ENCODE peak calls at places on chromosomes 4 and X, in four cellular contexts. X is HepG2, F is H1, P is GM12878. J is an unnamed sample.

GRCh38 chr4:32061916-32062315 is 1341.7 kb downstream of the PCDH7 start:
- DNase-seq in F (no peak), X (no peak), P (no peak), J (no peak)

GRCh38 chr4:16858275-16858752 is 40.1 kb downstream of the LDB2 start:
- DNase-seq in P (no peak), X (no peak), F (no peak), J (peak; percentile 22)

GRCh38 chr4:168453146-168453545 is 27.1 kb downstream of the DDX60L start:
- DNase-seq in X (no peak), F (no peak), P (no peak), J (no peak)

GRCh38 chr4:138410266-138410665 is 168.1 kb upstream of the SLC7A11 start:
- DNase-seq in F (no peak), P (no peak), X (no peak), J (no peak)

GRCh38 chr4:112288455-112288854 is 2.8 kb upstream of the TIFA start:
- DNase-seq in F (no peak), P (no peak), X (no peak), J (no peak)

GRCh38 chr4:38860788-38861424 is 4.3 kb upstream of the TLR6 start:
- DNase-seq in P (peak; percentile 41), F (peak; percentile 72), X (peak; percentile 66), J (peak; percentile 42)

GRCh38 chr4:183348706-183349659 is 26.8 kb upstream of the CLDN24 start:
- DNase-seq in F (no peak), X (no peak), P (no peak), J (no peak)

GRCh38 chrX:55742649-55743048 is 25.1 kb downstream of the RRAGB start:
- DNase-seq in F (no peak), X (no peak), P (no peak), J (no peak)

GRCh38 chr4:7649741-7650531 is 215.2 kb upstream of the PSAPL1 start:
- DNase-seq in X (no peak), F (no peak), P (peak; percentile 9), J (no peak)

GRCh38 chrX:74923942-74924448 is 1.3 kb downstream of the NEXMIF start:
- DNase-seq in X (no peak), F (no peak), P (no peak), J (no peak)

GRCh38 chrX:74523870-74524735 is 90.3 kb downstream of the RLIM start:
- DNase-seq in F (no peak), P (no peak), X (no peak), J (no peak)

GRCh38 chrX:39043838-39044550 is 242.7 kb downstream of the MID1IP1 start:
- DNase-seq in P (no peak), X (peak; percentile 43), F (no peak), J (no peak)

GRCh38 chr4:123832173-123833026 is 435.8 kb downstream of the SPRY1 start:
- DNase-seq in P (no peak), X (no peak), F (no peak), J (no peak)

GRCh38 chrX:136850441-136851175 is 29.9 kb downstream of the RBMX start:
- DNase-seq in F (no peak), X (no peak), P (no peak), J (no peak)

GRCh38 chr4:24880171-24880570 is 32.7 kb downstream of the CCDC149 start:
- DNase-seq in X (no peak), F (no peak), P (no peak), J (no peak)

GRCh38 chr4:173509031-173510001 is 20.7 kb downstream of the HAND2 start:
- DNase-seq in F (peak; percentile 65), X (no peak), P (no peak), J (no peak)

GRCh38 chr4:110778526-110778925 is 155.6 kb upstream of the PITX2 start:
- DNase-seq in P (no peak), X (no peak), F (no peak), J (no peak)

GRCh38 chr4:159205462-159205861 is 102.6 kb downstream of the RAPGEF2 start:
- DNase-seq in F (no peak), X (no peak), P (no peak), J (no peak)

GRCh38 chr4:70670332-70671014 is 4.2 kb upstream of the JCHAIN start:
- DNase-seq in X (no peak), P (no peak), F (no peak), J (no peak)

GRCh38 chrX:131677655-131678628 is 134.1 kb downstream of the OR13H1 start:
- DNase-seq in P (no peak), X (peak; percentile 18), F (peak; percentile 70), J (no peak)

GRCh38 chr4:47716017-47716416 is 121.8 kb downstream of the CORIN start:
- DNase-seq in P (no peak), F (no peak), X (peak; percentile 55), J (no peak)

GRCh38 chrX:9644335-9644734 is 121.3 kb downstream of the GPR143 start:
- DNase-seq in X (no peak), P (peak; percentile 61), F (no peak), J (no peak)

GRCh38 chrX:65866146-65866545 is 173.7 kb downstream of the VSIG4 start:
- DNase-seq in F (no peak), P (peak; percentile 55), X (no peak), J (no peak)

GRCh38 chr4:93759506-93759905 is 69.0 kb upstream of the ATOH1 start:
- DNase-seq in F (no peak), X (no peak), P (no peak), J (no peak)

GRCh38 chr4:167021545-167022155 is 212.6 kb downstream of the SPOCK3 start:
- DNase-seq in F (peak; percentile 87), P (peak; percentile 30), X (peak; percentile 39), J (peak; percentile 44)

GRCh38 chr4:53713767-53714166 is 122.5 kb upstream of the LNX1 start:
- DNase-seq in P (no peak), F (no peak), X (no peak), J (no peak)

GRCh38 chr4:53713296-53713695 is 122.0 kb upstream of the LNX1 start:
- DNase-seq in P (no peak), X (no peak), F (no peak), J (no peak)

GRCh38 chr4:53716471-53717063 is 125.3 kb upstream of the LNX1 start:
- DNase-seq in P (no peak), X (no peak), F (no peak), J (no peak)

GRCh38 chr4:53716011-53716410 is 124.7 kb upstream of the LNX1 start:
- DNase-seq in P (no peak), X (no peak), F (no peak), J (no peak)

GRCh38 chr4:53714377-53715140 is 123.3 kb upstream of the LNX1 start:
- DNase-seq in X (no peak), F (no peak), P (no peak), J (no peak)
- TF ChIP-seq SUZ12 in X (no peak), F (no peak), P (no peak), J (no peak)

DNA sequence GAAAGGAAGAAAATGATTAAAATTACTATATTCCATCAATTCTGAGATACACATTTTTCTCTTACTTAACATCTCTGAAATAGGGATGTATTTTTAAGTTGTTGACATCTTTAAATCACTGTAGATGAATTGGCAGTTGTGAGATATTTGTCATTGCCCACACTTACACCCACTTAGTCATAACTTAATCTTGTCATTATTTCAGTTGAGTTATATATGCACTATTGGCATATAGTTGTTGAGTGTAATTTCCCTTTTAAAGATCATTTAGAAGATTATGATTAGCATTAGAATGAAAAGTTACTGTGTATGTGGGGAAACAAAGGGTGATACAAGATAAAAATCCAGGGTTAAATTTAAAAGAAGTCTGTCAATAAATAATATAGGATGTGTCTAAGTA is 2.2 kb downstream of the AIMP1 start:
- DNase-seq in P (no peak), F (no peak), X (no peak), J (no peak)
- H3K9ac ChIP-seq in P (no peak overlapping the region), F (no peak overlapping the region), X (peak overlapping the region; percentile 99), J (no peak overlapping the region)

DNA sequence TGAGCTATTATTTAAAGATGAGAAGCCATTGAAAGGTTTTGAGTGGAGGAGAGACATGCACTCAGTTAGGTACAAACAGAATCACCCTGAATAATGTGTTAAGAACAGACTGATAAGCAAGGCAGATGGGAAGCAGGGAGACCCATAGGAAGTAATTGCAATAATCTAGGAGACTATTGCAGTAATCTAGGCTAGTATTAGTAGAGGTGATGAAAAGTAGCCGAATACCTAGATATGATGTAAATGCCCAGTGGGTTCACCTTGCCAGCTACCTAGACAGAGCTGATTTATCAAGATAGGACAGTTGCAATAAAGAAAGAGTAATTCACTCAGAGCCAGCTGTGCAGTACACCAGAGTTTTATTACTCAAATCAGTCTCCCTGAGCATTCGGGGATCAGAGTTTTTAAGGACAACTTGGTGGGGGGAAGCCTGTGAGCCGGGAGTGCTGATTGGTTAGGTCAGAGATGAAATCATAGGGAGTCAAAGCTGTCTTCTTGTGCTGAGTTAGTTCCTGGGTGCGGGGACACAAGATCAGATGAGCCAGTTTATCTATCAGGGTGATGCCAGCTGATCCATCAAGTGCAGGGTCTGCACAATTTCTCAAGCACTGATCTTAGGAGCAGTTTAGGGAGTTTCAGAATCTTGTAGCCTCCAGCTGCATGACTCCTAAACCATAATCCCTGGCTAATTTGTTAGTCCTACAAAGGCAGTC is 427.5 kb downstream of the RPA4 start:
- DNase-seq in F (no peak), X (no peak), P (no peak), J (no peak)
- TF ChIP-seq SUZ12 in F (no peak), X (no peak), P (no peak), J (no peak)

GRCh38 chr4:107349266-107349665 is 313.2 kb upstream of the DKK2 start:
- DNase-seq in F (no peak), X (no peak), P (no peak), J (peak; percentile 2)
- H3K9ac ChIP-seq in F (no peak overlapping the region), X (no peak overlapping the region), P (no peak overlapping the region), J (no peak overlapping the region)